ENCODE peak calls at places on chromosomes 16 and 17, in nine cellular contexts. I is trophoblast cell, J is mucosa of descending colon, W is body of pancreas, H is sigmoid colon, V is neural progenitor cell, Y is lung, O is tibial artery, K is IMR-90. U is an unnamed sample. For H3K36me3, H3K4me1 and H3K9me3, the result is how much of the 10 kb centered on the place peaks cover.

GRCh38 chr17:10357768-10358167 is 15.0 kb downstream of the MYH13 start:
- DNase-seq in I (peak), J (peak), W (peak), H (no peak), V (peak), Y (no peak), O (no peak), K (no peak), U (peak)

GRCh38 chr17:79966681-79967080 is 69.0 kb downstream of the TBC1D16 start:
- DNase-seq in I (no peak), J (no peak), W (no peak), H (no peak), V (no peak), Y (no peak), O (no peak), K (no peak), U (no peak)

GRCh38 chr17:73595931-73596330 is 48.3 kb downstream of the SDK2 start:
- DNase-seq in I (no peak), J (no peak), W (no peak), H (no peak), V (no peak), Y (no peak), O (no peak), K (no peak), U (no peak)

GRCh38 chr16:79381552-79382042 is 218.9 kb downstream of the MAF start:
- DNase-seq in I (no peak), J (no peak), W (no peak), H (no peak), V (no peak), Y (no peak), O (no peak), K (no peak), U (no peak)

GRCh38 chr17:9890124-9890523 is 14.9 kb downstream of the RCVRN start:
- DNase-seq in I (no peak), J (no peak), W (no peak), H (no peak), V (peak), Y (no peak), O (no peak), K (no peak), U (no peak)

GRCh38 chr16:749010-749409 is 8.2 kb upstream of the CIAO3 start:
- DNase-seq in I (peak), J (no peak), W (no peak), H (no peak), V (no peak), Y (no peak), O (no peak), K (peak), U (no peak)

GRCh38 chr16:53821957-53822625 is 118.1 kb downstream of the FTO start:
- DNase-seq in I (peak), J (no peak), W (no peak), H (no peak), V (no peak), Y (no peak), O (no peak), K (peak), U (no peak)

GRCh38 chr16:73124665-73125064 is 76.7 kb upstream of the ZFHX3 start:
- DNase-seq in I (no peak), J (no peak), W (no peak), H (no peak), V (no peak), Y (no peak), O (no peak), K (no peak), U (no peak)

GRCh38 chr16:20765732-20766131 is 1.9 kb downstream of the ACSM3 start:
- DNase-seq in I (no peak), J (no peak), W (no peak), H (no peak), V (no peak), Y (no peak), O (no peak), K (no peak), U (no peak)

GRCh38 chr17:83073389-83074063 is 5.9 kb upstream of the METRNL start:
- DNase-seq in I (no peak), J (peak), W (no peak), H (no peak), V (no peak), Y (no peak), O (no peak), K (no peak), U (no peak)

GRCh38 chr16:68275611-68276191 is 11.4 kb downstream of the SLC7A6 start:
- DNase-seq in I (no peak), J (no peak), W (no peak), H (no peak), V (no peak), Y (no peak), O (no peak), K (no peak), U (no peak)

GRCh38 chr17:77555741-77556291 is 402.7 kb upstream of the TNRC6C start:
- DNase-seq in I (no peak), J (peak), W (peak), H (peak), V (peak), Y (peak), O (no peak), K (no peak), U (peak)

GRCh38 chr17:64022631-64023063 is 2.2 kb upstream of the ICAM2 start:
- DNase-seq in I (no peak), J (no peak), W (no peak), H (peak), V (no peak), Y (no peak), O (no peak), K (no peak), U (no peak)

GRCh38 chr17:54754560-54754959 is 146.1 kb upstream of the TOM1L1 start:
- DNase-seq in I (no peak), J (no peak), W (peak), H (no peak), V (peak), Y (no peak), O (peak), K (no peak), U (peak)

GRCh38 chr17:81923302-81924260 is 4.0 kb downstream of the MAFG start:
- DNase-seq in I (no peak), J (peak), W (peak), H (peak), V (peak), Y (peak), O (peak), K (peak), U (peak)

GRCh38 chr17:73710095-73710592 is 65.9 kb upstream of the SDK2 start:
- DNase-seq in I (peak), J (peak), W (peak), H (no peak), V (peak), Y (peak), O (no peak), K (peak), U (peak)

GRCh38 chr17:8041249-8041928 is 2.5 kb downstream of the ALOX15B start:
- DNase-seq in I (peak), J (peak), W (no peak), H (no peak), V (peak), Y (no peak), O (peak), K (peak), U (peak)

GRCh38 chr17:49748791-49749190 is 15.1 kb downstream of the FAM117A start:
- DNase-seq in I (no peak), J (peak), W (no peak), H (no peak), V (no peak), Y (no peak), O (no peak), K (no peak), U (no peak)

GRCh38 chr16:83513006-83513755 is 294.6 kb upstream of the HSBP1 start:
- DNase-seq in I (no peak), J (no peak), W (no peak), H (no peak), V (no peak), Y (no peak), O (no peak), K (peak), U (no peak)

GRCh38 chr16:10868562-10869469 is 8.2 kb upstream of the CIITA start:
- DNase-seq in I (no peak), J (peak), W (no peak), H (peak), V (no peak), Y (no peak), O (peak), K (no peak), U (no peak)

GRCh38 chr16:11302977-11303376 is 21.8 kb upstream of the PRM1 start:
- DNase-seq in I (no peak), J (no peak), W (no peak), H (no peak), V (no peak), Y (peak), O (no peak), K (no peak), U (no peak)

GRCh38 chr16:17104654-17105053 is 366.1 kb downstream of the XYLT1 start:
- DNase-seq in I (no peak), J (no peak), W (no peak), H (no peak), V (no peak), Y (no peak), O (no peak), K (no peak), U (no peak)

GRCh38 chr17:64747938-64748540 is 85.9 kb upstream of the SMURF2 start:
- DNase-seq in I (no peak), J (no peak), W (no peak), H (no peak), V (no peak), Y (no peak), O (peak), K (peak), U (no peak)

GRCh38 chr17:3838206-3838605 is 7.8 kb downstream of the NCBP3 start:
- DNase-seq in I (peak), J (peak), W (peak), H (no peak), V (no peak), Y (no peak), O (no peak), K (no peak), U (no peak)

GRCh38 chr16:19130852-19131808 is 17.4 kb downstream of the ITPRIPL2 start:
- DNase-seq in I (no peak), J (no peak), W (no peak), H (peak), V (no peak), Y (no peak), O (peak), K (peak), U (no peak)

GRCh38 chr17:78390241-78391050 is 12.0 kb downstream of the PGS1 start:
- DNase-seq in I (no peak), J (peak), W (no peak), H (peak), V (no peak), Y (no peak), O (no peak), K (peak), U (no peak)

GRCh38 chr17:29620271-29620670 is 2.4 kb downstream of the CORO6 start:
- DNase-seq in I (peak), J (no peak), W (no peak), H (peak), V (no peak), Y (no peak), O (peak), K (peak), U (no peak)

GRCh38 chr16:80680839-80681238 is 123.6 kb downstream of the CDYL2 start:
- DNase-seq in I (no peak), J (no peak), W (no peak), H (no peak), V (no peak), Y (no peak), O (no peak), K (no peak), U (no peak)

GRCh38 chr17:77295410-77295809 is 154.6 kb downstream of the SEC14L1 start:
- DNase-seq in I (no peak), J (no peak), W (no peak), H (no peak), V (no peak), Y (no peak), O (no peak), K (no peak), U (no peak)

GRCh38 chr17:77674358-77674757 is 284.1 kb upstream of the TNRC6C start:
- DNase-seq in I (no peak), J (no peak), W (no peak), H (peak), V (no peak), Y (no peak), O (no peak), K (no peak), U (no peak)

GRCh38 chr16:11546522-11547485 is 39.9 kb downstream of the LITAF start:
- DNase-seq in I (no peak), J (no peak), W (no peak), H (no peak), V (no peak), Y (no peak), O (no peak), K (peak), U (peak)

GRCh38 chr17:58060596-58061191 is 22.5 kb upstream of the DYNLL2 start:
- DNase-seq in I (no peak), J (peak), W (no peak), H (peak), V (no peak), Y (peak), O (no peak), K (peak), U (no peak)

GRCh38 chr17:60439501-60439900 is 17.2 kb downstream of the CHCT1 start:
- DNase-seq in I (peak), J (no peak), W (no peak), H (no peak), V (no peak), Y (no peak), O (no peak), K (peak), U (peak)

GRCh38 chr16:81531415-81531814 is 86.8 kb downstream of the CMIP start:
- DNase-seq in I (peak), J (no peak), W (no peak), H (no peak), V (no peak), Y (no peak), O (no peak), K (no peak), U (no peak)

GRCh38 chr17:2238432-2239169 is 65.0 kb downstream of the SMG6 start:
- DNase-seq in I (no peak), J (no peak), W (no peak), H (peak), V (no peak), Y (no peak), O (no peak), K (no peak), U (no peak)

GRCh38 chr16:80080287-80080851 is 460.4 kb upstream of the DYNLRB2 start:
- DNase-seq in I (peak), J (no peak), W (no peak), H (no peak), V (no peak), Y (no peak), O (no peak), K (no peak), U (no peak)

GRCh38 chr17:9291912-9292562 is 270.7 kb downstream of the NTN1 start:
- DNase-seq in I (peak), J (peak), W (peak), H (peak), V (peak), Y (no peak), O (peak), K (peak), U (peak)

GRCh38 chr16:19114359-19115147 is 789 bp downstream of the ITPRIPL2 start:
- DNase-seq in I (peak), J (peak), W (peak), H (peak), V (peak), Y (peak), O (peak), K (peak), U (peak)

GRCh38 chr16:21626659-21627277 is 25.6 kb downstream of the IGSF6 start:
- DNase-seq in I (no peak), J (no peak), W (no peak), H (peak), V (no peak), Y (no peak), O (no peak), K (peak), U (no peak)

GRCh38 chr17:39236981-39237441 is 11.3 kb upstream of the STAC2 start:
- DNase-seq in I (no peak), J (no peak), W (no peak), H (no peak), V (no peak), Y (no peak), O (peak), K (no peak), U (no peak)

GRCh38 chr17:39236383-39236927 is 10.7 kb upstream of the STAC2 start:
- DNase-seq in I (no peak), J (no peak), W (no peak), H (no peak), V (no peak), Y (no peak), O (peak), K (no peak), U (no peak)

GRCh38 chr17:39235555-39236221 is 9.9 kb upstream of the STAC2 start:
- DNase-seq in I (peak), J (peak), W (no peak), H (no peak), V (peak), Y (no peak), O (peak), K (peak), U (peak)

GRCh38 chr17:39239640-39240314 is 14.0 kb upstream of the STAC2 start:
- DNase-seq in I (peak), J (peak), W (peak), H (peak), V (peak), Y (peak), O (peak), K (no peak), U (no peak)

GRCh38 chr17:39237586-39237985 is 11.8 kb upstream of the STAC2 start:
- DNase-seq in I (no peak), J (peak), W (no peak), H (no peak), V (no peak), Y (no peak), O (peak), K (no peak), U (no peak)
- H3K36me3 ChIP-seq in I (under half), J (under half), W (under half), H (under half), V (under half), Y (under half), O (under half), K (under half), U (under half)

GRCh38 chr17:40485851-40486512 is 15.4 kb downstream of the TNS4 start:
- DNase-seq in I (peak), J (no peak), W (no peak), H (peak), V (no peak), Y (no peak), O (peak), K (peak), U (no peak)
- H3K4me1 ChIP-seq in I (under half), J (under half), W (under half), H (half or more), V (under half), Y (under half), O (under half), K (under half), U (under half)

DNA sequence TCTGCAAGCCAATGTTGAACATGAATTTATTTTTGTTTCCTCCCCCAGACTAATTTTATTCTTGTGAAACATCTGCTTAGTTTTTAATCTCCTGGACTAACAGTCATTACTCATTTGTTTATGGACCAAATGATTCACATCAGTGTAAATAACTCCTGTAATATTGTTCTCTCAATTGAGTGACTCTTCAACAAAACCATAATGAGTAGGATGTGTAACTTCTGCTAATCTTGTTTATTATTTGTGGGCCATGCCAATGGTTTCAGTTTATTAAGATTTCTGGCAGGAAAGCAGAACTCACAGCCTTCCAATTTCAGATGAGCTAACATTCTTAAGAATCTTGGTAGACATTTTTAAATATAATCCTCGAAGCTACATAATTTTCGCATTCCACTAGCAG is 1216.3 kb upstream of the GOT2 start:
- DNase-seq in I (no peak), J (no peak), W (no peak), H (no peak), V (no peak), Y (no peak), O (no peak), K (no peak), U (no peak)
- H3K9me3 ChIP-seq in I (under half), J (half or more), W (under half), H (under half), V (under half), Y (under half), O (under half), K (under half), U (under half)

DNA sequence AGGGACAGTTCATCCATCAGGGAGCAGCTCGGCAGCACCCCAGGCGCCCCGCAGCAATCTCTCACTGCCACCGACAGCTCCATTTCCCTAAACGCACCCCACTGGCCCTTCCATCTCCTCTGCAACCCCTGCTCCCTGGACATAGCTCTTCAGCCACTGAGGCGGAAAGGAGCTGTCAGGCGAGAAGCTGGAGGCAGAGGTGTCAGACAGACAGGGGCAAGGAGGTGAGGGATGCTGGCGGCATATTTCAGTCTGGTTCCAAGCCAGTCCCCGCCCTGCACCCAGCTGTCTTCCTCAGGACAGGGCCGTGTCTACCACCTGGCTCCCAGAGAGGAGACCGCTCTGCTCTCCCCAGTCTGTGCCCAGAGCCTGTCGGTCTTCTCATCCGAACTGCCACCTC is 9.7 kb downstream of the ACLY start:
- DNase-seq in I (no peak), J (no peak), W (no peak), H (no peak), V (no peak), Y (no peak), O (no peak), K (no peak), U (no peak)
- H3K36me3 ChIP-seq in I (half or more), J (under half), W (under half), H (under half), V (under half), Y (under half), O (half or more), K (half or more), U (half or more)

GRCh38 chr17:21127508-21128077 is 829 bp downstream of the DHRS7B start:
- DNase-seq in I (no peak), J (no peak), W (no peak), H (no peak), V (no peak), Y (no peak), O (no peak), K (peak), U (no peak)
- H3K4me1 ChIP-seq in I (under half), J (under half), W (under half), H (under half), V (under half), Y (under half), O (under half), K (under half), U (under half)

GRCh38 chr16:87914326-87914725 is 22.0 kb downstream of the CA5A start:
- DNase-seq in I (no peak), J (no peak), W (no peak), H (no peak), V (no peak), Y (no peak), O (no peak), K (no peak), U (no peak)

GRCh38 chr16:87918314-87918713 is 18.0 kb downstream of the CA5A start:
- DNase-seq in I (no peak), J (no peak), W (peak), H (peak), V (no peak), Y (no peak), O (peak), K (no peak), U (no peak)

GRCh38 chr16:87918866-87919680 is 17.3 kb downstream of the CA5A start:
- DNase-seq in I (no peak), J (peak), W (no peak), H (no peak), V (no peak), Y (no peak), O (no peak), K (no peak), U (no peak)

GRCh38 chr16:87917503-87917902 is 18.8 kb downstream of the CA5A start:
- DNase-seq in I (no peak), J (no peak), W (no peak), H (no peak), V (no peak), Y (no peak), O (no peak), K (no peak), U (no peak)

DNA sequence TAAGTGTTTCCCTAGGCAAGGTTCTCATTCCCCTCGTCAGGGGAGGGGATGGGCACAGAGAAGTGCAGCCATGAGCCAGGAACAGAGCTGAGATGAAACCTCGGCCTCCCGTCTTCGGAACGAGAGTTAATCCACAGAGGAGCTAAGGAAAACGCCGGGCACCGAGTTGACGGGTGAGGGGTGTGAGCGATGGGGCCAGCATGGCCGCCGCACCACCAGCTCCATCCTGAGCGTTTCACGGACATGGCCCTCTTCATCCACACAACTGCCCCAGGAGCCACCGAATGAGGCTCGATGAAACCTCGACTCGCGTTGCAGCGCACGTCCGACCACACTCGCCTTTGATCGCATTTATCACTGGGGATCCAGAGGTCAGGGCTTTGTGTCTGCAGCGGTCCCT is 21.5 kb downstream of the CA5A start:
- DNase-seq in I (no peak), J (no peak), W (no peak), H (no peak), V (no peak), Y (no peak), O (no peak), K (no peak), U (no peak)
- H3K9me3 ChIP-seq in I (under half), J (under half), W (under half), H (under half), V (under half), Y (under half), O (under half), K (under half), U (under half)

U was measured in HAP-1.